ENCODE peak calls at places on chromosomes 2 and 18, in seven cellular contexts. One of them, this sample, is unnamed.

GRCh38 chr2:65393743-65394422 is 38.5 kb downstream of the SPRED2 start:
- DNase-seq in pancreas: no peak
- DNase-seq in fibroblast of the aortic adventitia: no peak
- DNase-seq in upper lobe of right lung: no peak
- DNase-seq in A549: no peak
- DNase-seq in fibroblast of mammary gland: no peak
- DNase-seq in cardiac fibroblast: no peak
- DNase-seq in this sample: no peak

GRCh38 chr2:227513113-227513512 is 41.2 kb downstream of the AGFG1 start:
- DNase-seq in pancreas: no peak
- DNase-seq in fibroblast of the aortic adventitia: no peak
- DNase-seq in upper lobe of right lung: no peak
- DNase-seq in A549: no peak
- DNase-seq in fibroblast of mammary gland: no peak
- DNase-seq in cardiac fibroblast: no peak
- DNase-seq in this sample: no peak

GRCh38 chr2:130371723-130372054 is 15.8 kb downstream of the PTPN18 start:
- DNase-seq in pancreas: no peak
- DNase-seq in fibroblast of the aortic adventitia: no peak
- DNase-seq in upper lobe of right lung: no peak
- DNase-seq in A549: peak; percentile 37
- DNase-seq in fibroblast of mammary gland: peak; percentile 43
- DNase-seq in cardiac fibroblast: peak; percentile 60
- DNase-seq in this sample: no peak

GRCh38 chr2:238063414-238064189 is 2.8 kb downstream of the SCLY start:
- DNase-seq in pancreas: no peak
- DNase-seq in fibroblast of the aortic adventitia: no peak
- DNase-seq in upper lobe of right lung: no peak
- DNase-seq in A549: no peak
- DNase-seq in fibroblast of mammary gland: no peak
- DNase-seq in cardiac fibroblast: no peak
- DNase-seq in this sample: no peak

GRCh38 chr2:190159453-190159852 is 96.9 kb upstream of the MSTN start:
- DNase-seq in pancreas: no peak
- DNase-seq in fibroblast of the aortic adventitia: peak; percentile 98
- DNase-seq in upper lobe of right lung: no peak
- DNase-seq in A549: no peak
- DNase-seq in fibroblast of mammary gland: peak; percentile 95
- DNase-seq in cardiac fibroblast: peak; percentile 91
- DNase-seq in this sample: peak; percentile 67

GRCh38 chr18:3538456-3538855 is 88.5 kb downstream of the TGIF1 start:
- DNase-seq in pancreas: no peak
- DNase-seq in fibroblast of the aortic adventitia: peak; percentile 78
- DNase-seq in upper lobe of right lung: no peak
- DNase-seq in A549: no peak
- DNase-seq in fibroblast of mammary gland: peak; percentile 40
- DNase-seq in cardiac fibroblast: no peak
- DNase-seq in this sample: no peak

GRCh38 chr2:209591021-209591420 is 167.2 kb downstream of the MAP2 start:
- DNase-seq in pancreas: no peak
- DNase-seq in fibroblast of the aortic adventitia: no peak
- DNase-seq in upper lobe of right lung: no peak
- DNase-seq in A549: no peak
- DNase-seq in fibroblast of mammary gland: no peak
- DNase-seq in cardiac fibroblast: no peak
- DNase-seq in this sample: no peak

GRCh38 chr2:69238449-69239031 is 148.5 kb downstream of the GFPT1 start:
- DNase-seq in pancreas: no peak
- DNase-seq in fibroblast of the aortic adventitia: peak; percentile 60
- DNase-seq in upper lobe of right lung: no peak
- DNase-seq in A549: no peak
- DNase-seq in fibroblast of mammary gland: peak; percentile 53
- DNase-seq in cardiac fibroblast: no peak
- DNase-seq in this sample: no peak

GRCh38 chr2:102841107-102841840 is 79.4 kb downstream of the TMEM182 start:
- DNase-seq in pancreas: no peak
- DNase-seq in fibroblast of the aortic adventitia: peak; percentile 48
- DNase-seq in upper lobe of right lung: no peak
- DNase-seq in A549: peak; percentile 23
- DNase-seq in fibroblast of mammary gland: peak; percentile 51
- DNase-seq in cardiac fibroblast: peak; percentile 64
- DNase-seq in this sample: peak; percentile 59

GRCh38 chr2:200658278-200658864 is 72.6 kb downstream of the AOX1 start:
- DNase-seq in pancreas: no peak
- DNase-seq in fibroblast of the aortic adventitia: peak; percentile 22
- DNase-seq in upper lobe of right lung: no peak
- DNase-seq in A549: no peak
- DNase-seq in fibroblast of mammary gland: no peak
- DNase-seq in cardiac fibroblast: no peak
- DNase-seq in this sample: peak; percentile 40

GRCh38 chr2:74843371-74844298 is 9.7 kb downstream of the HK2 start:
- DNase-seq in pancreas: no peak
- DNase-seq in fibroblast of the aortic adventitia: peak; percentile 93
- DNase-seq in upper lobe of right lung: no peak
- DNase-seq in A549: no peak
- DNase-seq in fibroblast of mammary gland: peak; percentile 96
- DNase-seq in cardiac fibroblast: peak; percentile 91
- DNase-seq in this sample: peak; percentile 72

GRCh38 chr2:15860760-15861159 is 79.6 kb upstream of the MYCN start:
- DNase-seq in pancreas: no peak
- DNase-seq in fibroblast of the aortic adventitia: no peak
- DNase-seq in upper lobe of right lung: no peak
- DNase-seq in A549: no peak
- DNase-seq in fibroblast of mammary gland: no peak
- DNase-seq in cardiac fibroblast: no peak
- DNase-seq in this sample: no peak

GRCh38 chr18:44764863-44765262 is 84.2 kb downstream of the SETBP1 start:
- DNase-seq in pancreas: no peak
- DNase-seq in fibroblast of the aortic adventitia: no peak
- DNase-seq in upper lobe of right lung: no peak
- DNase-seq in A549: no peak
- DNase-seq in fibroblast of mammary gland: no peak
- DNase-seq in cardiac fibroblast: no peak
- DNase-seq in this sample: no peak

GRCh38 chr2:100178085-100178788 is 35.8 kb upstream of the AFF3 start:
- DNase-seq in pancreas: no peak
- DNase-seq in fibroblast of the aortic adventitia: peak; percentile 34
- DNase-seq in upper lobe of right lung: no peak
- DNase-seq in A549: peak; percentile 62
- DNase-seq in fibroblast of mammary gland: peak; percentile 47
- DNase-seq in cardiac fibroblast: peak; percentile 73
- DNase-seq in this sample: peak; percentile 21
- TF ChIP-seq CTCF in pancreas: no peak
- TF ChIP-seq CTCF in fibroblast of the aortic adventitia: peak; percentile 24
- TF ChIP-seq CTCF in upper lobe of right lung: peak; percentile 32
- TF ChIP-seq CTCF in A549: peak; percentile 45
- TF ChIP-seq CTCF in fibroblast of mammary gland: peak; percentile 45
- TF ChIP-seq CTCF in cardiac fibroblast: peak; percentile 53
- TF ChIP-seq CTCF in this sample: no peak

DNA sequence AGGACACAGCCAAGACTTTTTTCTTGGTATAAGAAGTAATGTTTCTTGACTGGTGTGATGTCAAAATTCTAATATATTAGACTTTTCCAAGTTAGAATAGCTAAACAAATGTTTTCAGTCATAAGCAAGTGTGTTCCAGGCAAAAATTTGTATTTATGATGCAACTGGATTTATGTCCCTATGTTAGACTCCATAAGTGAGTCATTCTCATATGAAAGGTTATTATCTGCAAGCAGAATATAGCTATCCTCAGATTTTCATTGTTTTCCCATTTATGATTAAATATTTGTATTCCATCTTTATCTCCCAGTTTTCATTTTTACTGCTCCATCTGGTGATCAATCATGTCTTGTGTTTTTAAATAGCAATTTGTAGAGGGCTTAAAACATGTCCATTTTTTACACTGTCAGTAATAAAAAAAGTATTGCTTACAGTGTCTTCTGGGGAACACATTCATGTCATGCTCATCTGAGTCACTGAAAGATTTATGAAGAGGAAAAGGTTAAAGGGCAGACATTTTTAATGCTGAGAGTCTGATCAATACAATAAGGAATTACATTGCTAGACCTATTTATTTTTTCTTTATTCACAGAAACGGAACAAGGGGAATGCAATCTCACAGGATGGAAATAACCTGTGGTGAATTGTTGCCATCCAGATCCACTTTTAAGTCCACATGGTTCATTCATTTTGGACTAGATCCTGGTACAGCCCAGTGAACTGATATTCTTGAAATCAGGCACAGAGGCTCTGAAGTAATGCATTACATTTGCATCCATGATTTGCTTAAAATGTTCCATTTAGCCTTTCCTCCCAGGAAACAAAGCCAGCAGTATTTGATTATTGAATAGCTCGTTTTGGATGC is 995.5 kb upstream of the CDH2 start:
- DNase-seq in pancreas: no peak
- DNase-seq in fibroblast of the aortic adventitia: peak; percentile 70
- DNase-seq in upper lobe of right lung: no peak
- DNase-seq in A549: no peak
- DNase-seq in fibroblast of mammary gland: peak; percentile 74
- DNase-seq in cardiac fibroblast: peak; percentile 47
- DNase-seq in this sample: no peak
- H3K4me3 ChIP-seq in pancreas: no peak overlapping the region
- H3K4me3 ChIP-seq in fibroblast of the aortic adventitia: no peak overlapping the region
- H3K4me3 ChIP-seq in upper lobe of right lung: no peak overlapping the region
- H3K4me3 ChIP-seq in A549: no peak overlapping the region
- H3K4me3 ChIP-seq in fibroblast of mammary gland: no peak overlapping the region
- H3K4me3 ChIP-seq in cardiac fibroblast: no peak overlapping the region
- H3K4me3 ChIP-seq in this sample: no peak overlapping the region

DNA sequence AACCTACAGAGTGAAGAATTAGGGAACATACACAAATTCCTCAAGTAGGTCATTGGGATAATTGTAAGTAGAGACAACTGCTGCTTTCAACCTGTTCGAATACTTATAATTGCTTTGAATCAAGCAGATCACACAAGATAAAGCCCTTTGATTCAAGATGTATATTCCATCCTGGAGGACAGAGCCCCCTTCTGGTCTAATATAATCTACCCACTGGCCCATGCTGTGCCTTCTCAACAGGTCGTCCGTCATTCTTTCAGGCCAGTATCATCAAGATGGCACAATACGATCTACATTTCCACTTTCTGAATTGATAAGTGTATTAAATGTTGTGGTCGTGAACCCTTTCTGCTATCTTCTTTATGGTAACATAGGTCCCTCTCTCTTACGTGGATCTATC is 387.0 kb upstream of the CDH19 start:
- DNase-seq in pancreas: no peak
- DNase-seq in fibroblast of the aortic adventitia: no peak
- DNase-seq in upper lobe of right lung: no peak
- DNase-seq in A549: no peak
- DNase-seq in fibroblast of mammary gland: no peak
- DNase-seq in cardiac fibroblast: no peak
- DNase-seq in this sample: no peak
- TF ChIP-seq CTCF in pancreas: no peak
- TF ChIP-seq CTCF in fibroblast of the aortic adventitia: no peak
- TF ChIP-seq CTCF in upper lobe of right lung: no peak
- TF ChIP-seq CTCF in A549: no peak
- TF ChIP-seq CTCF in fibroblast of mammary gland: no peak
- TF ChIP-seq CTCF in cardiac fibroblast: no peak
- TF ChIP-seq CTCF in this sample: no peak

DNA sequence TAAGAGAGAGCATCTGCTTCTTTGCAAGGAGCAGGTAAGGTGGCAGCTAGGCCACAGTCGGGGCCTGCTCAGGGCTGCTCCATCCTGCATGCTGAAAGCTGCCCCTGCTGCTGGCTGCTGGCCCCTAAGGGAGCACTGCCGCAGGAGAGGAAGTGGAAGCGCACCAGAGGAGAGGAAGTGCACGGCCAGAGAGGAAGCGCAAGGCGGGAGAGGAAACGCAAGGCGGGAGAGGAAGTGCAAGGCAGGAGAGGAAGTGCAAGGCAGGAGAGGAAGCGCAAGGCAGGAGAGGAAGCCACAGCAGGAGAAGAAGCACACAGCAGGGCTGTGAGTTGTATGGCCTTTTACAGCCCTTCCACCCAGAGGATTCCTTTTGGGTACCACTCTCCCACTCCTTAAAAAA is 539.0 kb upstream of the TNP1 start:
- DNase-seq in pancreas: peak; percentile 34
- DNase-seq in fibroblast of the aortic adventitia: no peak
- DNase-seq in upper lobe of right lung: no peak
- DNase-seq in A549: no peak
- DNase-seq in fibroblast of mammary gland: no peak
- DNase-seq in cardiac fibroblast: no peak
- DNase-seq in this sample: no peak
- H3K4me3 ChIP-seq in pancreas: no peak overlapping the region
- H3K4me3 ChIP-seq in fibroblast of the aortic adventitia: no peak overlapping the region
- H3K4me3 ChIP-seq in upper lobe of right lung: no peak overlapping the region
- H3K4me3 ChIP-seq in A549: no peak overlapping the region
- H3K4me3 ChIP-seq in fibroblast of mammary gland: no peak overlapping the region
- H3K4me3 ChIP-seq in cardiac fibroblast: no peak overlapping the region
- H3K4me3 ChIP-seq in this sample: no peak overlapping the region

GRCh38 chr2:38178142-38178541 is 102.2 kb upstream of the CYP1B1 start:
- DNase-seq in pancreas: no peak
- DNase-seq in fibroblast of the aortic adventitia: peak; percentile 87
- DNase-seq in upper lobe of right lung: no peak
- DNase-seq in A549: no peak
- DNase-seq in fibroblast of mammary gland: peak; percentile 92
- DNase-seq in cardiac fibroblast: peak; percentile 77
- DNase-seq in this sample: peak; percentile 66
- TF ChIP-seq CTCF in pancreas: no peak
- TF ChIP-seq CTCF in fibroblast of the aortic adventitia: no peak
- TF ChIP-seq CTCF in upper lobe of right lung: no peak
- TF ChIP-seq CTCF in A549: no peak
- TF ChIP-seq CTCF in fibroblast of mammary gland: no peak
- TF ChIP-seq CTCF in cardiac fibroblast: no peak
- TF ChIP-seq CTCF in this sample: no peak

GRCh38 chr2:136130045-136130444 is 12.1 kb upstream of the CXCR4 start:
- DNase-seq in pancreas: no peak
- DNase-seq in fibroblast of the aortic adventitia: no peak
- DNase-seq in upper lobe of right lung: no peak
- DNase-seq in A549: no peak
- DNase-seq in fibroblast of mammary gland: no peak
- DNase-seq in cardiac fibroblast: no peak
- DNase-seq in this sample: no peak

GRCh38 chr2:136132840-136133570 is 15.1 kb upstream of the CXCR4 start:
- DNase-seq in pancreas: no peak
- DNase-seq in fibroblast of the aortic adventitia: no peak
- DNase-seq in upper lobe of right lung: no peak
- DNase-seq in A549: no peak
- DNase-seq in fibroblast of mammary gland: no peak
- DNase-seq in cardiac fibroblast: no peak
- DNase-seq in this sample: no peak

GRCh38 chr2:136131961-136132839 is 14.3 kb upstream of the CXCR4 start:
- DNase-seq in pancreas: no peak
- DNase-seq in fibroblast of the aortic adventitia: no peak
- DNase-seq in upper lobe of right lung: no peak
- DNase-seq in A549: no peak
- DNase-seq in fibroblast of mammary gland: no peak
- DNase-seq in cardiac fibroblast: no peak
- DNase-seq in this sample: no peak

GRCh38 chr2:136130511-136130910 is 12.6 kb upstream of the CXCR4 start:
- DNase-seq in pancreas: no peak
- DNase-seq in fibroblast of the aortic adventitia: no peak
- DNase-seq in upper lobe of right lung: no peak
- DNase-seq in A549: no peak
- DNase-seq in fibroblast of mammary gland: no peak
- DNase-seq in cardiac fibroblast: no peak
- DNase-seq in this sample: no peak

DNA sequence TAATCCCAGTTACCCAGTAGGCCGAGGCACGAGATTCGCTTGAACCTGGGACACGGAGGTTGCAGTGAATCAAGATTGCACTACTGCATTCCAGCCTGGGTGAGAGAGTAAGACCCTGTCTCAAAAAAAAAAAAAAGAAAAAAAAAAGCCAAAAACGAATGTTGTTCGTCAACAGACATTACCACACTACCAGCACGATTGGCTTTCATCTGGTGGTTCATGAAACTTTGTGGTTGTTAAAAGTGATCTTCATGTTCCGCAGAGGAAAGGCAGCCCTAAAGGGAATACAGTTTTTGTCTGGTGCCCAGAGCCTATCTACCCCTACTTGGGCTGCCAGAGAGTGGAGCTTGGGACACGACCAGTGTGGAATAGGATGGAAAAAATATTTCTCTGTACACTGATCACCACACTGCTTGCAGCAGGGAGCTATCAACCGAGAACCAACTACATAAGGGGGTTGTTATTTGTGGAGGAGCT is 13.6 kb upstream of the CXCR4 start:
- DNase-seq in pancreas: no peak
- DNase-seq in fibroblast of the aortic adventitia: no peak
- DNase-seq in upper lobe of right lung: no peak
- DNase-seq in A549: no peak
- DNase-seq in fibroblast of mammary gland: no peak
- DNase-seq in cardiac fibroblast: no peak
- DNase-seq in this sample: no peak
- H3K4me3 ChIP-seq in pancreas: no peak overlapping the region
- H3K4me3 ChIP-seq in fibroblast of the aortic adventitia: no peak overlapping the region
- H3K4me3 ChIP-seq in upper lobe of right lung: no peak overlapping the region
- H3K4me3 ChIP-seq in A549: no peak overlapping the region
- H3K4me3 ChIP-seq in fibroblast of mammary gland: no peak overlapping the region
- H3K4me3 ChIP-seq in cardiac fibroblast: no peak overlapping the region
- H3K4me3 ChIP-seq in this sample: no peak overlapping the region